ENCODE peak calls at places on chromosomes 6 and 20, in seven cellular contexts. L, E, Z, Y, J, G and V are unnamed samples.

GRCh38 chr6:82767037-82767436 is 298.6 kb downstream of the UBE3D start:
- DNase-seq in L (no peak), G (no peak), Y (no peak), E (no peak), J (no peak), Z (no peak), V (no peak)

GRCh38 chr6:44696099-44696498 is 308.6 kb downstream of the CDC5L start:
- DNase-seq in Y (no peak), Z (no peak), L (peak), G (peak), E (no peak), J (no peak), V (peak)

GRCh38 chr6:108492131-108492766 is 68.5 kb upstream of the FOXO3 start:
- DNase-seq in L (peak), E (peak), Z (no peak), G (peak), Y (peak), J (no peak), V (peak)

GRCh38 chr6:85323435-85324040 is 126.3 kb upstream of the NT5E start:
- DNase-seq in Y (peak), J (peak), Z (no peak), L (peak), G (peak), E (peak), V (no peak)

GRCh38 chr6:94478178-94479140 is 1059.1 kb upstream of the EPHA7 start:
- DNase-seq in G (no peak), J (no peak), L (no peak), Y (no peak), Z (no peak), E (no peak), V (no peak)

GRCh38 chr20:63051911-63052310 is 45.1 kb upstream of the BHLHE23 start:
- DNase-seq in G (no peak), Z (peak), L (no peak), Y (no peak), J (no peak), E (no peak), V (no peak)

GRCh38 chr6:26092443-26092842 is 5.2 kb downstream of the HFE start:
- DNase-seq in G (no peak), E (no peak), L (no peak), Y (no peak), Z (no peak), J (no peak), V (no peak)

GRCh38 chr6:36856277-36856676 is 17.0 kb upstream of the CPNE5 start:
- DNase-seq in L (no peak), J (no peak), Z (no peak), G (no peak), E (no peak), Y (no peak), V (no peak)

GRCh38 chr6:30720738-30721197 is 616 bp downstream of the TUBB start:
- DNase-seq in J (peak), L (no peak), G (no peak), Z (peak), Y (peak), E (peak), V (no peak)

GRCh38 chr20:4563534-4563933 is 158.2 kb upstream of the PRND start:
- DNase-seq in J (no peak), Y (peak), E (peak), Z (no peak), L (no peak), G (peak), V (no peak)

GRCh38 chr6:33869826-33870423 is 66.1 kb upstream of the MLN start:
- DNase-seq in Y (no peak), J (no peak), Z (no peak), E (no peak), L (no peak), G (no peak), V (no peak)

GRCh38 chr6:83231146-83231545 is 38.0 kb downstream of the RWDD2A start:
- DNase-seq in Y (no peak), J (no peak), G (peak), Z (no peak), L (peak), E (no peak), V (peak)

GRCh38 chr6:72776456-72776855 is 154.6 kb downstream of the KCNQ5 start:
- DNase-seq in Y (no peak), J (no peak), Z (no peak), L (no peak), G (no peak), E (no peak), V (no peak)

GRCh38 chr20:23937303-23938117 is 51.1 kb downstream of the GGTLC1 start:
- DNase-seq in E (peak), L (no peak), Z (peak), J (peak), G (peak), Y (peak), V (no peak)

GRCh38 chr6:106488494-106489369 is 128.2 kb downstream of the CRYBG1 start:
- DNase-seq in G (peak), Z (no peak), J (no peak), E (no peak), Y (no peak), L (no peak), V (no peak)

GRCh38 chr20:50758469-50758868 is 27.1 kb downstream of the PARD6B start:
- DNase-seq in Z (no peak), E (no peak), L (no peak), J (no peak), G (peak), Y (no peak), V (no peak)

GRCh38 chr6:155517282-155517681 is 61.6 kb upstream of the NOX3 start:
- DNase-seq in J (no peak), L (no peak), Y (peak), G (no peak), E (no peak), Z (no peak), V (no peak)

GRCh38 chr6:75532521-75532920 is 38.9 kb upstream of the FILIP1 start:
- DNase-seq in Z (no peak), J (no peak), Y (no peak), L (no peak), G (peak), E (no peak), V (no peak)

GRCh38 chr6:42326248-42326647 is 108.6 kb upstream of the MRPS10 start:
- DNase-seq in L (no peak), J (no peak), Y (no peak), E (no peak), G (no peak), Z (no peak), V (no peak)